ENCODE peak calls at places on chromosome 5, in eight cellular contexts. Y is GM23338, P is HCT116, H is stomach, N is GM12892, O is suprapubic skin, I is transverse colon, R is breast epithelium. W is an unnamed sample.

GRCh38 chr5:153618857-153619256 is 128.4 kb downstream of the GRIA1 start:
- DNase-seq in Y (no peak), P (no peak), H (no peak), N (no peak), O (no peak), I (no peak), R (no peak), W (no peak)

GRCh38 chr5:9037048-9037447 is 508.8 kb downstream of the SEMA5A start:
- DNase-seq in Y (no peak), P (no peak), H (no peak), N (no peak), O (no peak), I (no peak), R (no peak), W (no peak)

GRCh38 chr5:178360231-178360925 is 127.8 kb upstream of the PHYKPL start:
- DNase-seq in Y (no peak), P (no peak), H (no peak), N (no peak), O (no peak), I (no peak), R (no peak), W (peak; percentile 30)

GRCh38 chr5:150022681-150023080 is 22.1 kb downstream of the HMGXB3 start:
- DNase-seq in Y (no peak), P (no peak), H (no peak), N (no peak), O (no peak), I (no peak), R (no peak), W (no peak)

GRCh38 chr5:179577286-179577960 is 27.1 kb downstream of the RUFY1 start:
- DNase-seq in Y (no peak), P (no peak), H (no peak), N (no peak), O (peak; percentile 38), I (no peak), R (no peak), W (no peak)

GRCh38 chr5:144141581-144141980 is 28.9 kb downstream of the YIPF5 start:
- DNase-seq in Y (no peak), P (no peak), H (no peak), N (no peak), O (no peak), I (no peak), R (no peak), W (no peak)

GRCh38 chr5:114055810-114056476 is 305.9 kb upstream of the KCNN2 start:
- DNase-seq in Y (peak; percentile 67), P (no peak), H (no peak), N (no peak), O (no peak), I (no peak), R (no peak), W (no peak)

GRCh38 chr5:52840286-52841050 is 52.8 kb downstream of the ITGA1 start:
- DNase-seq in Y (no peak), P (no peak), H (no peak), N (no peak), O (no peak), I (no peak), R (no peak), W (no peak)

GRCh38 chr5:115243412-115243811 is 19.3 kb downstream of the PGGT1B start:
- DNase-seq in Y (no peak), P (no peak), H (no peak), N (no peak), O (no peak), I (no peak), R (no peak), W (no peak)

GRCh38 chr5:86644843-86645242 is 27.1 kb downstream of the COX7C start:
- DNase-seq in Y (peak; percentile 77), P (no peak), H (no peak), N (no peak), O (no peak), I (no peak), R (no peak), W (peak; percentile 43)

GRCh38 chr5:140398379-140398811 is 3.2 kb upstream of the ANKHD1 start:
- DNase-seq in Y (no peak), P (no peak), H (no peak), N (no peak), O (no peak), I (no peak), R (no peak), W (no peak)

GRCh38 chr5:61673007-61673735 is 341.1 kb downstream of the ZSWIM6 start:
- DNase-seq in Y (no peak), P (peak; percentile 12), H (peak; percentile 33), N (no peak), O (no peak), I (peak; percentile 76), R (no peak), W (no peak)

GRCh38 chr5:80141147-80141671 is 106.1 kb downstream of the THBS4 start:
- DNase-seq in Y (peak; percentile 82), P (no peak), H (peak; percentile 42), N (no peak), O (peak; percentile 87), I (peak; percentile 70), R (peak; percentile 67), W (peak; percentile 87)

GRCh38 chr5:76696254-76696653 is 19.7 kb upstream of the F2R start:
- DNase-seq in Y (no peak), P (no peak), H (no peak), N (no peak), O (no peak), I (no peak), R (no peak), W (no peak)

GRCh38 chr5:160769264-160769663 is 82.7 kb downstream of the ATP10B start:
- DNase-seq in Y (no peak), P (no peak), H (no peak), N (no peak), O (no peak), I (peak; percentile 79), R (no peak), W (no peak)

GRCh38 chr5:88727705-88728313 is 155.2 kb downstream of the MEF2C start:
- DNase-seq in Y (peak; percentile 62), P (peak; percentile 15), H (no peak), N (no peak), O (no peak), I (no peak), R (no peak), W (no peak)

GRCh38 chr5:77353251-77353650 is 138.9 kb downstream of the WDR41 start:
- DNase-seq in Y (no peak), P (no peak), H (no peak), N (no peak), O (no peak), I (no peak), R (no peak), W (no peak)

DNA sequence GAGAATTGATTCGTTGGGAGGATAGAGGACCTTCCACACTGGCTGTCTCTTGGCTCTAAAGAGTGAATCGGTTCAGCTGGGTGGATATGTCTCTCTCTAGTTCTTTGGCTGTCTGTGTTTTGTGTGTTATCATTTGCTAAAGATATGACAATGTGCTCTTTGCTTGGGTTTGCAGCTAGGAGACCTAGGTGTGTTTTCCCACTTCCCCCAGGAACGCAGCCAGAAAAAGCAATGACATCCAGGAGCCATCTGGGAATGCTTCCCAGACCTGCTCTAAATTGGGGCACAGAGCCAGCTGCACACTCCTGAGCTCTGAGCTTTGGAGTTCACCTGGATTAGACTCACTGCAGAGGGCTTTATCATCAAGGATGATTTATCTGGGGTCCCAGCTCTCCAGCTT is 12.8 kb upstream of the PDZD2 start:
- DNase-seq in Y (no peak), P (no peak), H (no peak), N (no peak), O (no peak), I (no peak), R (peak; percentile 51), W (no peak)
- TF ChIP-seq POLR2AphosphoS5 in Y (no peak), P (no peak), H (no peak), N (no peak), O (no peak), I (no peak), R (no peak), W (no peak)

GRCh38 chr5:132220476-132220875 is 7.2 kb downstream of the P4HA2 start:
- DNase-seq in Y (no peak), P (no peak), H (no peak), N (no peak), O (no peak), I (no peak), R (no peak), W (no peak)
- TF ChIP-seq POLR2AphosphoS5 in Y (no peak), P (no peak), H (no peak), N (no peak), O (no peak), I (no peak), R (no peak), W (no peak)

GRCh38 chr5:72850113-72850512 is 33.7 kb downstream of the TNPO1 start:
- DNase-seq in Y (no peak), P (no peak), H (no peak), N (no peak), O (no peak), I (no peak), R (no peak), W (no peak)

GRCh38 chr5:72849546-72849945 is 33.1 kb downstream of the TNPO1 start:
- DNase-seq in Y (no peak), P (no peak), H (no peak), N (no peak), O (no peak), I (no peak), R (no peak), W (no peak)

GRCh38 chr5:72855821-72856220 is 39.4 kb downstream of the TNPO1 start:
- DNase-seq in Y (no peak), P (no peak), H (no peak), N (no peak), O (no peak), I (no peak), R (no peak), W (no peak)

GRCh38 chr5:72854419-72854818 is 38.0 kb downstream of the TNPO1 start:
- DNase-seq in Y (no peak), P (no peak), H (no peak), N (no peak), O (no peak), I (no peak), R (no peak), W (no peak)

GRCh38 chr5:72852356-72852755 is 35.9 kb downstream of the TNPO1 start:
- DNase-seq in Y (no peak), P (no peak), H (no peak), N (no peak), O (no peak), I (no peak), R (no peak), W (no peak)
- TF ChIP-seq POLR2AphosphoS5 in Y (no peak), P (no peak), H (no peak), N (no peak), O (no peak), I (peak; percentile 54), R (no peak), W (no peak)

GRCh38 chr5:180875860-180876426 is 14.9 kb upstream of the ZFP62 start:
- DNase-seq in Y (no peak), P (no peak), H (no peak), N (no peak), O (no peak), I (no peak), R (no peak), W (no peak)

GRCh38 chr5:180872419-180872818 is 11.3 kb upstream of the ZFP62 start:
- DNase-seq in Y (no peak), P (no peak), H (no peak), N (no peak), O (no peak), I (no peak), R (no peak), W (no peak)

GRCh38 chr5:180870669-180871068 is 9.6 kb upstream of the ZFP62 start:
- DNase-seq in Y (no peak), P (no peak), H (no peak), N (no peak), O (no peak), I (no peak), R (no peak), W (no peak)

GRCh38 chr5:180874804-180875582 is 13.9 kb upstream of the ZFP62 start:
- DNase-seq in Y (no peak), P (no peak), H (no peak), N (no peak), O (no peak), I (no peak), R (no peak), W (no peak)

GRCh38 chr5:180873628-180874520 is 12.8 kb upstream of the ZFP62 start:
- DNase-seq in Y (no peak), P (no peak), H (no peak), N (no peak), O (no peak), I (peak; percentile 40), R (no peak), W (no peak)
- TF ChIP-seq POLR2AphosphoS5 in Y (no peak), P (no peak), H (no peak), N (no peak), O (no peak), I (no peak), R (no peak), W (no peak)

W was measured in spleen.